ENCODE peak calls at places on chromosomes 11 and 22, in seven cellular contexts. O is A549; P is foreskin keratinocyte; W is cardiac fibroblast; E is HFFc6; I is CD8-positive, alpha-beta T cell; R is GM20000. Q is an unnamed sample.

GRCh38 chr11:76672431-76673163 is 2.0 kb upstream of the LRRC32 start:
- DNase-seq in O (no peak), P (no peak), W (peak), E (no peak), I (no peak), R (peak), Q (no peak)

GRCh38 chr22:43310798-43311197 is 32.4 kb downstream of the SCUBE1 start:
- DNase-seq in O (no peak), P (no peak), W (no peak), E (no peak), I (no peak), R (no peak), Q (no peak)

GRCh38 chr11:19453893-19454292 is 213.1 kb upstream of the E2F8 start:
- DNase-seq in O (no peak), P (peak), W (peak), E (no peak), I (no peak), R (no peak), Q (no peak)

GRCh38 chr11:41246399-41246745 is 213.1 kb downstream of the LRRC4C start:
- DNase-seq in O (no peak), P (no peak), W (no peak), E (no peak), I (no peak), R (no peak), Q (peak)

GRCh38 chr11:2517386-2518064 is 72.7 kb downstream of the KCNQ1 start:
- DNase-seq in O (no peak), P (no peak), W (no peak), E (no peak), I (no peak), R (no peak), Q (peak)

GRCh38 chr22:41598891-41599635 is 9.4 kb upstream of the PMM1 start:
- DNase-seq in O (no peak), P (peak), W (no peak), E (no peak), I (no peak), R (no peak), Q (no peak)

GRCh38 chr11:70299636-70300035 is 29.1 kb downstream of the PPFIA1 start:
- DNase-seq in O (no peak), P (no peak), W (no peak), E (no peak), I (no peak), R (no peak), Q (no peak)

GRCh38 chr11:4643084-4643483 is 698 bp upstream of the OR51E1 start:
- DNase-seq in O (no peak), P (no peak), W (no peak), E (no peak), I (no peak), R (no peak), Q (no peak)

GRCh38 chr11:105915036-105915435 is 107.0 kb downstream of the MSANTD4 start:
- DNase-seq in O (no peak), P (no peak), W (no peak), E (no peak), I (no peak), R (no peak), Q (no peak)

GRCh38 chr22:23178512-23179254 is 1.6 kb upstream of the BCR start:
- DNase-seq in O (peak), P (no peak), W (peak), E (no peak), I (peak), R (peak), Q (peak)

GRCh38 chr11:61955031-61955415 is 4.9 kb downstream of the BEST1 start:
- DNase-seq in O (peak), P (no peak), W (peak), E (peak), I (no peak), R (peak), Q (peak)

GRCh38 chr11:93905384-93905783 is 55.0 kb upstream of the VSTM5 start:
- DNase-seq in O (no peak), P (peak), W (peak), E (peak), I (no peak), R (no peak), Q (no peak)

GRCh38 chr11:71136095-71136845 is 116.1 kb downstream of the SHANK2 start:
- DNase-seq in O (no peak), P (no peak), W (no peak), E (no peak), I (no peak), R (no peak), Q (no peak)

GRCh38 chr11:67437082-67437821 is at the start of gene PTPRCAP:
- DNase-seq in O (no peak), P (no peak), W (no peak), E (no peak), I (peak), R (peak), Q (no peak)

GRCh38 chr22:42880815-42881214 is 23.7 kb upstream of the ARFGAP3 start:
- DNase-seq in O (no peak), P (no peak), W (no peak), E (no peak), I (no peak), R (no peak), Q (no peak)

GRCh38 chr11:115676768-115677167 is 172.6 kb upstream of the CADM1 start:
- DNase-seq in O (no peak), P (peak), W (peak), E (no peak), I (no peak), R (no peak), Q (no peak)

GRCh38 chr11:1765871-1766718 is 2.4 kb upstream of the CTSD start:
- DNase-seq in O (no peak), P (no peak), W (no peak), E (no peak), I (no peak), R (no peak), Q (no peak)

GRCh38 chr11:100706179-100706578 is 19.1 kb downstream of the ARHGAP42 start:
- DNase-seq in O (no peak), P (no peak), W (no peak), E (no peak), I (no peak), R (no peak), Q (no peak)

GRCh38 chr11:76240666-76241065 is 34.4 kb upstream of the WNT11 start:
- DNase-seq in O (no peak), P (no peak), W (no peak), E (no peak), I (no peak), R (no peak), Q (no peak)

GRCh38 chr11:35139883-35140282 is 912 bp downstream of the CD44 start:
- DNase-seq in O (no peak), P (no peak), W (no peak), E (no peak), I (no peak), R (no peak), Q (no peak)

GRCh38 chr11:122071680-122072321 is 44.2 kb downstream of the BLID start:
- DNase-seq in O (no peak), P (no peak), W (no peak), E (no peak), I (no peak), R (no peak), Q (no peak)

GRCh38 chr11:46686886-46687810 is 13.3 kb downstream of the ARHGAP1 start:
- DNase-seq in O (no peak), P (peak), W (peak), E (peak), I (no peak), R (no peak), Q (no peak)

DNA sequence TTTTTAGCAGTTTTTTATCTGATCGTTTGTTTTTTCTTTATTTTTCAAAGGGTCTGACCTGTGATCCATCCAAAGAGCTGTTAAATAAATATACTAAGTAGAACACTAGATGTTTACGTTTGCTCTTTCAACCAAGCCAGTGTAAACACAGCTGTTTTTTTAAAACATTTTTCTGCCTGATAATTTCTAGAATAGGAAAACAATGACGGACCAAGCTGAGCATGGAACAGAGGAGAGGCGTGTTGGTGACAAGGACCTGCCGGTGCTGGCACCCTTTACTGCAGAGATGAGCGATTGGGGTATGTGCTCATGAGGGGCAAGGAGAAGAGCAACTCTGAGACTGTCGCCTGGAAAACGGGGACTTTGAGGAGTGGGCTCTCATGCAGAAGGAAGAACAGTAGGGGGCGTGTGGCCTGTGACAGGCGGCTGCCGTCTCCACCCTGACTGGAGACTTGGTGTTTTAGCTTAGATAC is 28.6 kb upstream of the PANX2 start:
- DNase-seq in O (no peak), P (no peak), W (no peak), E (no peak), I (no peak), R (no peak), Q (no peak)
- TF ChIP-seq CTCF in O (no peak), P (no peak), W (no peak), E (peak), I (no peak), R (no peak), Q (peak)

GRCh38 chr22:24247011-24247507 is 2.2 kb upstream of the GGT5 start:
- DNase-seq in O (no peak), P (no peak), W (peak), E (no peak), I (no peak), R (no peak), Q (no peak)

GRCh38 chr22:24244144-24244787 is 616 bp downstream of the GGT5 start:
- DNase-seq in O (no peak), P (no peak), W (peak), E (no peak), I (no peak), R (no peak), Q (no peak)

GRCh38 chr22:24247564-24248344 is 2.9 kb upstream of the GGT5 start:
- DNase-seq in O (peak), P (peak), W (peak), E (peak), I (peak), R (peak), Q (peak)
- TF ChIP-seq CTCF in O (peak), P (peak), W (peak), E (peak), I (peak), R (peak), Q (peak)

DNA sequence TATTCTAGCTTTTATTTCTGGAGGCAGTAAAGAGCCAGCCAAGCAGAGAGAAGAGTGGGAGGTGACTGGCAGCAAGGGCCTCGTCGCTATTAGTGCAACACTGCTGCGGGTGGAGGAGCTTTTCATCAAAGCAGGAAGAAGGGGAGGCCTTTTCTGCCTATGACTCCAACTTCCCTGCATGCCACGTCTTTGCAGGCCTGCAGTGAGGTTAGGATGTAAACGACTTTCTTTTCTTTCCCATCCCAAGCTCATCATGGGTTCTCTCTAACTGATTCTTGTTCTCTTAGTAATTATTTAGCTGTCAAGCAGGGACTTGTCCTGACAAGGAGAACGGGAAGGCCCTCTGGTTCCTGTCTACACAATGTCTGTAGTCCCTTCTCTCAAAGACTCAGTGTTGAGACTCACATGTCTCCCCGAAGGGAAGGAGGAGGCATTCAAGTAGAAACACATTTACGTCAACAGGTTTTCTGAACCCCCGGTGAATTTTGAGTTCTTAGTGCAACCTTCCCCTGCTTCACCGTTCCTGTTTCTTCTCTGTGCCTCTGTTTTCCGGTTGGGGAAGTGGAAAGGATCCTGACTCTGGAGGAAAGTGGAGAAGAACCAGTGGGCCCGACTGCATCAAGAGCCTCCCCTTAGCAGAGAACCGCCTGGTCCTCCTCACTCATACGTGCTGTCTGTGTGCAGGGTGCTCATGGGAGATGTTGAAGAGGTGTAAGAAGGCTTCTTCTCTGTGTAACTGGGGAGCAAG is 56.9 kb downstream of the PACS1 start:
- DNase-seq in O (no peak), P (peak), W (peak), E (peak), I (peak), R (peak), Q (no peak)
- TF ChIP-seq CTCF in O (no peak), P (peak), W (no peak), E (no peak), I (no peak), R (no peak), Q (no peak)

GRCh38 chr11:102685311-102685710 is 20.3 kb downstream of the MMP27 start:
- DNase-seq in O (no peak), P (peak), W (no peak), E (no peak), I (no peak), R (no peak), Q (no peak)

GRCh38 chr11:102685769-102686168 is 19.8 kb downstream of the MMP27 start:
- DNase-seq in O (no peak), P (no peak), W (no peak), E (no peak), I (no peak), R (no peak), Q (no peak)

GRCh38 chr11:102680945-102681344 is 24.6 kb downstream of the MMP27 start:
- DNase-seq in O (no peak), P (no peak), W (peak), E (peak), I (no peak), R (no peak), Q (no peak)

GRCh38 chr11:102678022-102678421 is 27.5 kb downstream of the MMP27 start:
- DNase-seq in O (no peak), P (no peak), W (no peak), E (no peak), I (no peak), R (no peak), Q (no peak)

GRCh38 chr11:102683277-102683676 is 22.3 kb downstream of the MMP27 start:
- DNase-seq in O (no peak), P (peak), W (no peak), E (no peak), I (no peak), R (no peak), Q (no peak)
- TF ChIP-seq CTCF in O (no peak), P (peak), W (no peak), E (no peak), I (no peak), R (no peak), Q (no peak)

DNA sequence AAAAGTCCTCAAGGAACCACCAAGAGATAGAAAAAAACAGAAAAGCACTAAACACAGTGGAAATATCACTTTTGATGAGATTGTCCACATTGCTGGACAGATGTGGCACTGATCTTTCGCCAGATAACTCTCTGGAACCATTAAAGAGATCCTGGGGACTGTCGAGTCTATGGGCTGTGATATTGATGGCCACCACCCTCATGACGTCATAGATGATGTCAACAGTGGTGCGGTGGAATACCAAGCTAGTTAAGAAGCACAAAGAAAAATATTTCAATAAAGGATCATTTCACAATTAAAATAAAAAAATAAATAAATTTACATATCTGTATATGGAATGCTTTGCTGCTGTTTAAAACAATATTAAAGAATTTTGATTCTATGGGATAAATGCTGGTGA is 45.5 kb downstream of the ARL14EP start:
- DNase-seq in O (no peak), P (no peak), W (no peak), E (no peak), I (no peak), R (no peak), Q (no peak)
- TF ChIP-seq CTCF in O (no peak), P (no peak), W (no peak), E (no peak), I (no peak), R (no peak), Q (no peak)

GRCh38 chr22:21867528-21868266 is at the start of gene MAPK1:
- DNase-seq in O (peak), P (peak), W (peak), E (peak), I (peak), R (peak), Q (peak)
- TF ChIP-seq CTCF in O (no peak), P (peak), W (no peak), E (peak), I (peak), R (peak), Q (peak)

GRCh38 chr11:117820071-117820470 is 4.5 kb downstream of the FXYD2 start:
- DNase-seq in O (no peak), P (no peak), W (no peak), E (no peak), I (no peak), R (no peak), Q (no peak)

GRCh38 chr11:117816846-117817212 is 7.7 kb downstream of the FXYD2 start:
- DNase-seq in O (no peak), P (no peak), W (no peak), E (no peak), I (no peak), R (no peak), Q (no peak)

GRCh38 chr11:117817213-117818035 is 7.1 kb downstream of the FXYD2 start:
- DNase-seq in O (peak), P (peak), W (peak), E (peak), I (peak), R (peak), Q (peak)

GRCh38 chr11:117819096-117820040 is 5.2 kb downstream of the FXYD2 start:
- DNase-seq in O (peak), P (peak), W (peak), E (peak), I (no peak), R (no peak), Q (no peak)

DNA sequence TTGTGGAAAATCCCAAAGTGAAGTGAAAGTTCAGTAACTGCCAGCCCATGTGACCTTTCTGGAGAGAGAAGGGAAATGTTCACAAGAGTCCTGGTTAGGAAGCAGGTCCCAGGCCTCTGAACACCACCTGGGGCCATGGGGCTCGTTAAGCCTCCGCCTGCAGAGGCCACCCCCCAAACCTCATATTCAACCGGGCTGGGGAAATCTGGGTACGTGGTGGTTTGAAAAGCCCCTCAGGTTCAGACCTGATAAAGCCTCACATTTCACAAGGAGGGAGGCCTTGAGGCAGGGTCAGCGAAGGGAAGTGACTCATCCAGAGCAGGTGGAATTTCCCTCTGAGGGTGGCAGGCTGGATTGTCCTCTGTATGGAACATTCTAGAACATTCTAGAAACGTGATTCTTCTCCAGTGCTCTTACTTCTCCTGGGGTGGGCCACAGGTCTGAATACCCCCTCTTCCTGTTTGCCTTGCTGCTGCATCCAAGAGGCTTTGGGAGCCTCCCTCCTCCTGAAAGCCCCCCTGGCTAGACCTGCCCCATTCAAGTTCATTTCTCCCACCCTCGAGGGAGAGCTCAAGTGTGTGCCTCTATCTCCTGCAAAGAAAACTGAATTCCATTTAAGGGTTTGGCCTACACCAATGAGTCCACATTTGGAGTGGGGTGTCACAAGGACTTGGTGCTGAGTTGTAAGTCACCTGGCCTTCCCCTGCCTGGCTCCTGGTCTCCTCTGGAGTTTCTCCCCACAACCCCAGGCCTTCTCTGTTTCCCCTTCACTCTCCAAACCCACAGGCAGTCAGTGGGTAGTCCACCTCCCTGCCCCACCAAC is 6.3 kb downstream of the FXYD2 start:
- DNase-seq in O (no peak), P (peak), W (peak), E (no peak), I (no peak), R (peak), Q (no peak)
- TF ChIP-seq CTCF in O (no peak), P (no peak), W (no peak), E (peak), I (no peak), R (no peak), Q (peak)

DNA sequence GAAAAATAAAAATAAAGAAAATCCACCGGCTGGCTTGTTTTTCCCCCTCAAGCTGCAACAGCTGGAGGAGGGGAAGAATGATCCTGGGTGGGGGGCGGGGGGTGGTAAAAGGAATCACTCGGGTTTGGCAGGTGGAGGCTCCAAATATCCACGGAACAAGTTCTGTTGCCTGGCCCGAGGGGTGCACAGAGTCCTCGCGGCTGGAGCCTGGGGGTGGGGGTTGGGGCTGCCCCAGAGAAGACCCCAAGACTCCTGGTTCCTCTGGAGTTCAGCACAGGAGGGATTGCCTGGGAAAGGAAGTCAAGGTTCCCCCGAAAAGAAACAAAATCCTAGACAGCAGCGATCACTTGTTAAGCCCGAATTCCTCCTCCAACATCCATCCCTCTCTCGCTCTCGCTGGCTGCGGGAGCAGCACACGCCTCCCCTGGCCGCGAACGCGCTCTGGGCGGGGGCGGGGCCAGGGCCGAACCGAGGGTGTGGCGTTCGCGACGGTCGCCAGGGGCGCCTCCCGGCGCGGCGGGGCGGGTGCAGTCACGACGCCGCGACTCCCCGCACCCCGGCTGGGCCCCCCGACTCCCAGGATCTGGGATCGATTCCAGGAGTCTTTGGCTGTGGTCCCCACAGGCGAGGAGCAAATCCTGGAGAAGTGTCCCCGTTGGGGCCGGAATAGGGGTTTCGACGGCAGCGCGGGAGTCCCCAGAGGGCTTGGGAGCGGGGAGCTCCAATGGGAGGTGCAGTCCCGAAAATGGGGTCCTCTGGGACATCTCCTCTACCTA is at the start of gene KCNA4:
- DNase-seq in O (peak), P (no peak), W (peak), E (no peak), I (no peak), R (peak), Q (no peak)
- TF ChIP-seq CTCF in O (no peak), P (no peak), W (no peak), E (no peak), I (no peak), R (no peak), Q (peak)

Q was measured in type B pancreatic cell.